ENCODE peak calls at places on chromosomes 12 and 14, in nine cellular contexts. K, M, G, X, U, J, Z, B and O are unnamed samples.

GRCh38 chr14:76271371-76271770 is 104.6 kb upstream of the ESRRB start:
- DNase-seq in K (no peak), M (no peak), G (no peak), X (no peak), U (no peak), J (no peak), Z (no peak), B (no peak), O (no peak)

GRCh38 chr12:51023625-51024395 is 2.4 kb downstream of the SLC11A2 start:
- DNase-seq in K (no peak), M (no peak), G (no peak), X (no peak), U (no peak), J (peak), Z (no peak), B (no peak), O (no peak)

GRCh38 chr14:68099348-68100045 is 279.9 kb downstream of the RAD51B start:
- DNase-seq in K (no peak), M (peak), G (no peak), X (no peak), U (no peak), J (no peak), Z (no peak), B (no peak), O (no peak)

GRCh38 chr14:22047105-22047504 is 373.5 kb upstream of the OR4E1 start:
- DNase-seq in K (no peak), M (peak), G (peak), X (no peak), U (no peak), J (peak), Z (no peak), B (no peak), O (no peak)

GRCh38 chr12:113475451-113476085 is 3.9 kb upstream of the LHX5 start:
- DNase-seq in K (no peak), M (no peak), G (no peak), X (peak), U (no peak), J (no peak), Z (no peak), B (no peak), O (no peak)

GRCh38 chr12:106317406-106318082 is 15.0 kb downstream of the TCP11L2 start:
- DNase-seq in K (no peak), M (no peak), G (no peak), X (no peak), U (no peak), J (no peak), Z (no peak), B (no peak), O (no peak)

GRCh38 chr12:51959921-51960320 is 8.4 kb downstream of the ACVR1B start:
- DNase-seq in K (no peak), M (no peak), G (no peak), X (no peak), U (no peak), J (no peak), Z (no peak), B (no peak), O (no peak)

GRCh38 chr12:105983622-105984325 is 155.0 kb downstream of the NUAK1 start:
- DNase-seq in K (no peak), M (no peak), G (no peak), X (no peak), U (no peak), J (peak), Z (no peak), B (no peak), O (no peak)

GRCh38 chr14:52025952-52026510 is 36.7 kb downstream of the RTRAF start:
- DNase-seq in K (no peak), M (no peak), G (no peak), X (no peak), U (no peak), J (no peak), Z (no peak), B (no peak), O (no peak)